ENCODE peak calls at places on chromosome 17, in ten cellular contexts. P is PC-9; N is stimulated activated naive CD8-positive, alpha-beta T cell treated with anti-CD3 and anti-CD28 coated beads, Interleukin-15, Interleukin-2, amounts not matched to agents 100 U/mL and 50 U/mL, for 24 hours; T is fibroblast of mammary gland; X is activated CD4-positive, alpha-beta T cell treated with anti-CD3 and anti-CD28 coated beads, Interleukin-2, amount 50 U/mL, for 24 hours; B is GM12865; W is GM04504; H is H9; M is spleen; D is T-helper 1 cell. A is an unnamed sample.

GRCh38 chr17:42101513-42102292 is 3.4 kb upstream of the ZNF385C start:
- DNase-seq in P (peak), N (peak), T (peak), X (peak), B (peak), W (peak), H (peak), M (peak), D (peak), A (peak)

GRCh38 chr17:44749076-44750020 is 9.4 kb upstream of the ADAM11 start:
- DNase-seq in P (no peak), N (no peak), T (no peak), X (no peak), B (no peak), W (no peak), H (no peak), M (no peak), D (no peak), A (no peak)

GRCh38 chr17:15119928-15120327 is 145.2 kb downstream of the PMP22 start:
- DNase-seq in P (no peak), N (no peak), T (peak), X (no peak), B (no peak), W (peak), H (no peak), M (no peak), D (no peak), A (no peak)

GRCh38 chr17:74177018-74177450 is 26.4 kb upstream of the RPL38 start:
- DNase-seq in P (no peak), N (no peak), T (peak), X (no peak), B (no peak), W (no peak), H (no peak), M (peak), D (no peak), A (peak)

GRCh38 chr17:83079340-83079747 is at the start of gene METRNL:
- DNase-seq in P (peak), N (peak), T (peak), X (no peak), B (peak), W (no peak), H (peak), M (peak), D (peak), A (peak)

GRCh38 chr17:5526821-5527598 is 40.6 kb downstream of the MIS12 start:
- DNase-seq in P (peak), N (peak), T (peak), X (peak), B (peak), W (peak), H (no peak), M (no peak), D (no peak), A (peak)

GRCh38 chr17:67315865-67316264 is 50.5 kb downstream of the PSMD12 start:
- DNase-seq in P (no peak), N (no peak), T (no peak), X (no peak), B (no peak), W (no peak), H (no peak), M (no peak), D (no peak), A (no peak)

GRCh38 chr17:12727076-12727750 is 61.5 kb downstream of the MYOCD start:
- DNase-seq in P (no peak), N (no peak), T (peak), X (no peak), B (no peak), W (peak), H (no peak), M (no peak), D (no peak), A (no peak)

GRCh38 chr17:69581061-69581955 is 166.8 kb downstream of the MAP2K6 start:
- DNase-seq in P (no peak), N (peak), T (no peak), X (no peak), B (peak), W (no peak), H (peak), M (no peak), D (no peak), A (no peak)

GRCh38 chr17:57735707-57736106 is 9.4 kb downstream of the CCDC182 start:
- DNase-seq in P (no peak), N (no peak), T (no peak), X (no peak), B (peak), W (no peak), H (peak), M (no peak), D (no peak), A (no peak)

GRCh38 chr17:57862410-57862989 is 12.7 kb upstream of the MRPS23 start:
- DNase-seq in P (no peak), N (no peak), T (no peak), X (no peak), B (no peak), W (no peak), H (peak), M (no peak), D (no peak), A (no peak)

GRCh38 chr17:7043195-7043543 is 723 bp downstream of the SLC16A11 start:
- DNase-seq in P (no peak), N (no peak), T (no peak), X (no peak), B (no peak), W (no peak), H (no peak), M (no peak), D (no peak), A (no peak)

GRCh38 chr17:62656446-62656845 is 29.0 kb downstream of the MRC2 start:
- DNase-seq in P (no peak), N (no peak), T (no peak), X (no peak), B (no peak), W (no peak), H (no peak), M (no peak), D (no peak), A (no peak)

GRCh38 chr17:79018045-79018695 is 5.8 kb upstream of the C1QTNF1 start:
- DNase-seq in P (no peak), N (no peak), T (no peak), X (no peak), B (no peak), W (no peak), H (no peak), M (no peak), D (no peak), A (no peak)

GRCh38 chr17:4485676-4486646 is 12.7 kb upstream of the SPNS2 start:
- DNase-seq in P (no peak), N (peak), T (no peak), X (peak), B (no peak), W (no peak), H (no peak), M (peak), D (no peak), A (no peak)

GRCh38 chr17:68955181-68955841 is at the start of gene ABCA8:
- DNase-seq in P (no peak), N (no peak), T (peak), X (no peak), B (no peak), W (no peak), H (no peak), M (no peak), D (no peak), A (no peak)

GRCh38 chr17:56478836-56479447 is 114.6 kb upstream of the NOG start:
- DNase-seq in P (no peak), N (peak), T (peak), X (no peak), B (peak), W (no peak), H (peak), M (no peak), D (no peak), A (peak)

GRCh38 chr17:45070809-45071208 is 9.7 kb downstream of the NMT1 start:
- DNase-seq in P (no peak), N (no peak), T (no peak), X (no peak), B (no peak), W (no peak), H (no peak), M (no peak), D (no peak), A (no peak)

GRCh38 chr17:45816966-45817365 is 27.7 kb upstream of the SPPL2C start:
- DNase-seq in P (no peak), N (no peak), T (no peak), X (no peak), B (no peak), W (no peak), H (no peak), M (no peak), D (no peak), A (no peak)

GRCh38 chr17:37610971-37611370 is 1.8 kb upstream of the SYNRG start:
- DNase-seq in P (no peak), N (no peak), T (peak), X (no peak), B (no peak), W (no peak), H (no peak), M (no peak), D (no peak), A (peak)

A was measured in RKO.